ENCODE peak calls at places on chromosomes 4 and X, in six cellular contexts. N is sciatic nerve, U is astrocyte of the cerebellum, C is GM12865, H is retina, E is mesenchymal stem cell. M is an unnamed sample.

GRCh38 chr4:122259849-122260248 is 107.7 kb downstream of the BLTP1 start:
- DNase-seq in E (no peak), C (no peak), H (no peak), U (no peak), N (no peak), M (no peak)

GRCh38 chr4:115850799-115851509 is 737.5 kb upstream of the NDST4 start:
- DNase-seq in E (no peak), N (no peak), U (no peak), H (no peak), C (peak), M (no peak)

GRCh38 chr4:143357161-143357845 is 20.6 kb downstream of the GAB1 start:
- DNase-seq in H (no peak), N (no peak), C (peak), E (no peak), U (no peak), M (no peak)

GRCh38 chrX:10554612-10555270 is 65.6 kb downstream of the MID1 start:
- DNase-seq in H (no peak), U (no peak), E (peak), C (no peak), N (no peak), M (no peak)

GRCh38 chrX:150219374-150220185 is 143.5 kb upstream of the MAMLD1 start:
- DNase-seq in E (peak), H (peak), N (no peak), U (no peak), C (peak), M (peak)

GRCh38 chr4:95155759-95156451 is 392.9 kb downstream of the UNC5C start:
- DNase-seq in C (peak), U (peak), E (peak), H (peak), N (no peak), M (peak)

GRCh38 chr4:157582141-157582540 is 361.6 kb downstream of the GRIA2 start:
- DNase-seq in H (no peak), U (no peak), C (no peak), E (no peak), N (no peak), M (no peak)

GRCh38 chr4:56641494-56642051 is 39.5 kb downstream of the HOPX start:
- DNase-seq in N (no peak), U (peak), C (no peak), H (no peak), E (peak), M (peak)

GRCh38 chr4:48557478-48557877 is 67.4 kb downstream of the ZAR1 start:
- DNase-seq in C (peak), E (no peak), H (no peak), N (no peak), U (no peak), M (peak)

GRCh38 chr4:147157860-147158701 is 212.4 kb upstream of the TTC29 start:
- DNase-seq in U (peak), E (peak), H (peak), C (no peak), N (no peak), M (peak)

GRCh38 chr4:15794905-15795304 is 16.8 kb downstream of the CD38 start:
- DNase-seq in H (no peak), E (no peak), N (no peak), U (no peak), C (no peak), M (no peak)

GRCh38 chr4:119628281-119629141 is at the start of gene PDE5A:
- DNase-seq in N (peak), H (peak), E (peak), C (peak), U (peak), M (peak)

GRCh38 chr4:13159041-13159620 is 325.0 kb downstream of the RAB28 start:
- DNase-seq in N (no peak), E (no peak), H (no peak), U (no peak), C (no peak), M (no peak)

GRCh38 chrX:22800360-22800759 is 199.4 kb upstream of the DDX53 start:
- DNase-seq in C (no peak), H (no peak), N (no peak), E (peak), U (peak), M (peak)